ENCODE peak calls at places on chromosomes 2 and 18, in seven cellular contexts. W, M, H, J, V, T and Y are unnamed samples.

GRCh38 chr2:109322111-109322510 is 193.1 kb downstream of the SH3RF3 start:
- DNase-seq in W (no peak), M (no peak), H (no peak), J (no peak), V (no peak), T (no peak), Y (no peak)

GRCh38 chr2:166382448-166382847 is 6.7 kb upstream of the SCN9A start:
- DNase-seq in W (no peak), M (no peak), H (no peak), J (no peak), V (no peak), T (no peak), Y (no peak)

GRCh38 chr2:18402-19271 is 27.7 kb downstream of the FAM110C start:
- DNase-seq in W (no peak), M (peak), H (peak), J (no peak), V (no peak), T (no peak), Y (peak)

GRCh38 chr18:6543330-6543908 is 128.7 kb upstream of the L3MBTL4 start:
- DNase-seq in W (no peak), M (peak), H (peak), J (peak), V (no peak), T (no peak), Y (peak)

GRCh38 chr18:61833978-61834377 is 58.8 kb downstream of the RNF152 start:
- DNase-seq in W (no peak), M (no peak), H (no peak), J (no peak), V (no peak), T (no peak), Y (no peak)

GRCh38 chr2:38181802-38182517 is 106.0 kb upstream of the CYP1B1 start:
- DNase-seq in W (no peak), M (no peak), H (no peak), J (no peak), V (no peak), T (no peak), Y (no peak)

GRCh38 chr2:2698182-2699116 is 367.4 kb upstream of the MYT1L start:
- DNase-seq in W (peak), M (peak), H (peak), J (peak), V (no peak), T (no peak), Y (peak)

GRCh38 chr18:37537868-37538525 is 27.6 kb downstream of the CELF4 start:
- DNase-seq in W (peak), M (peak), H (peak), J (peak), V (no peak), T (peak), Y (peak)

GRCh38 chr2:108934583-108935230 is 54.3 kb downstream of the EDAR start:
- DNase-seq in W (no peak), M (no peak), H (no peak), J (no peak), V (no peak), T (no peak), Y (no peak)

GRCh38 chr2:12262681-12263436 is 453.9 kb upstream of the TRIB2 start:
- DNase-seq in W (no peak), M (no peak), H (no peak), J (no peak), V (no peak), T (no peak), Y (no peak)

GRCh38 chr2:179024445-179024844 is 25.5 kb downstream of the CCDC141 start:
- DNase-seq in W (no peak), M (no peak), H (no peak), J (no peak), V (no peak), T (no peak), Y (no peak)

GRCh38 chr2:221567809-221568208 is 4.3 kb downstream of the EPHA4 start:
- DNase-seq in W (no peak), M (no peak), H (no peak), J (no peak), V (no peak), T (no peak), Y (no peak)

GRCh38 chr2:220962556-220962955 is 609.5 kb downstream of the EPHA4 start:
- DNase-seq in W (no peak), M (no peak), H (no peak), J (no peak), V (no peak), T (no peak), Y (no peak)

GRCh38 chr2:152511981-152512380 is 177.0 kb downstream of the FMNL2 start:
- DNase-seq in W (no peak), M (no peak), H (no peak), J (no peak), V (no peak), T (no peak), Y (no peak)

GRCh38 chr2:54310314-54310713 is 54.3 kb upstream of the TSPYL6 start:
- DNase-seq in W (no peak), M (no peak), H (no peak), J (peak), V (no peak), T (no peak), Y (no peak)

GRCh38 chr18:27202771-27203170 is 17.7 kb upstream of the CHST9 start:
- DNase-seq in W (no peak), M (no peak), H (no peak), J (no peak), V (no peak), T (no peak), Y (no peak)

GRCh38 chr2:70069049-70069448 is 18.2 kb upstream of the PCBP1 start:
- DNase-seq in W (no peak), M (no peak), H (no peak), J (peak), V (peak), T (no peak), Y (no peak)

GRCh38 chr2:199306116-199306515 is 151.6 kb downstream of the SATB2 start:
- DNase-seq in W (no peak), M (no peak), H (no peak), J (no peak), V (no peak), T (no peak), Y (no peak)

GRCh38 chr2:202278036-202278760 is 12.6 kb downstream of the NOP58 start:
- DNase-seq in W (no peak), M (no peak), H (no peak), J (peak), V (no peak), T (no peak), Y (no peak)

DNA sequence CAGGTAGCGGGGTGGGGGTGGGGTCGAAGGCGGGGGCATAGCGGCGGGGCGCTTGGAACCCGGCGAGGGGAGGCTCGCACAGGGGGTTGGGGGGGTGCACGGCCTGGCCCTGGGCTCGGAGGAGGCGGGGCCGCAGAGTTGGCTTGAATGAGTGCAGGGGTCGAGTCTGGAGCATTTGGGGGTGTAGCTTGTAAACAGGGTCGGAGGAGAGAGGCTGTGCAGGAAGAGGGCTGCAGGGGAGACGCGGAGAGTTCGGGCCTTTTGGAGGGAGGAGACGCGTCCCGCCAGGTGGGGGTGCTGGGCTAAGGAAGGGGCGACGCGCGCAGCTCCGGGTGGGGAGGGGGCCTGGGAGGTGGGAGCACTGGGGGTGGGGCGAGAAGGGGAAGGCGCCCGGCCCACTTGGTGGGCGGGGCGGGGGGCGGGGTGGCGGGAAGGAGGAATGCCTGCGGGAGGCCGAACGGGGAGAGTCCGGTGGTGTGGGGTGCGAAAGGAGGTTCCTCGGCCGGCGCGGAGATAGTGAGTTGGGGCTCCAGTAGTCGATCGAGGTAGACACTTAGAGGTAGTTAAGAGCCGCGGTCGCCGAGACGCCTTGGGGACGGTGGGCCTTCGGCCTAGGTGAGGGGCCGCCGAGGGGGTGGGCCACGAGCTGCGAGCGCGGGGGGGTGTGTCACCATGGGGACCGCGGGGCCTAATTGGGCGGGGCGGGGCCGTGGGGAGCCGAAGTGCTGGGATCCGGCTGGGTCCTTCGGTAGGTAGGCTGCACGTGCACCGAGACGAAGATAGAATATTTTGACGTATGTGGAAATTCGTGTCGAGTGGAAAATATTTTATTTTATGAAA is 766 bp downstream of the MSH6 start:
- DNase-seq in W (peak), M (peak), H (peak), J (peak), V (peak), T (peak), Y (peak)
- TF ChIP-seq JUND in W (no peak), M (no peak), H (no peak), J (no peak), V (no peak), T (no peak), Y (no peak)

DNA sequence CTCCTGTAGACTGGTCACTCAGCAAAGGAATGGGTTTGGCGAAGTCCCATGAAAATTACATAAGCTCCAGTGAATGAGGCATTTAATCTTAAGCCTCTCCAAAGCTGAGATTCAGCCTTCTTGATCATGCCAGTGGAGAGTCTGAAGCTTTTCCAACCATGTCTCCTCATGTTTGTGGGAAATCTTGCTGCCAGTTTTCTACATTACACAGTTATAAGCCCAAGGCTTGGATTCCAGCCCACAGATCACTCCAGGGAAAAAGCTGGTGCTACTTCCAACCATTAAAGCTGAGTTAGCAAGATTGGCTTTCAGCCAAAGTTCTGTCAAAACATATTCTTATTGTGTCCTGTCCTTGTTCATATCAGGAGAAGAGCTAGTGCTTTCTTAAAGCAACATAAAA is 293.8 kb downstream of the LRRTM4 start:
- DNase-seq in W (no peak), M (peak), H (peak), J (no peak), V (no peak), T (no peak), Y (no peak)
- TF ChIP-seq JUND in W (no peak), M (no peak), H (no peak), J (no peak), V (no peak), T (no peak), Y (no peak)

GRCh38 chr2:239070466-239070865 is 222.6 kb downstream of the TWIST2 start:
- DNase-seq in W (no peak), M (no peak), H (no peak), J (no peak), V (no peak), T (no peak), Y (no peak)

GRCh38 chr2:239067196-239067865 is 219.4 kb downstream of the TWIST2 start:
- DNase-seq in W (no peak), M (no peak), H (no peak), J (no peak), V (no peak), T (no peak), Y (no peak)

GRCh38 chr2:239065962-239066361 is 218.1 kb downstream of the TWIST2 start:
- DNase-seq in W (no peak), M (peak), H (no peak), J (no peak), V (no peak), T (no peak), Y (no peak)

GRCh38 chr2:239066597-239066996 is 218.7 kb downstream of the TWIST2 start:
- DNase-seq in W (no peak), M (no peak), H (no peak), J (no peak), V (no peak), T (no peak), Y (no peak)

GRCh38 chr2:239068411-239068810 is 220.5 kb downstream of the TWIST2 start:
- DNase-seq in W (no peak), M (no peak), H (no peak), J (no peak), V (no peak), T (no peak), Y (no peak)
- TF ChIP-seq JUND in W (no peak), M (no peak), H (no peak), J (no peak), V (no peak), T (no peak), Y (no peak)

DNA sequence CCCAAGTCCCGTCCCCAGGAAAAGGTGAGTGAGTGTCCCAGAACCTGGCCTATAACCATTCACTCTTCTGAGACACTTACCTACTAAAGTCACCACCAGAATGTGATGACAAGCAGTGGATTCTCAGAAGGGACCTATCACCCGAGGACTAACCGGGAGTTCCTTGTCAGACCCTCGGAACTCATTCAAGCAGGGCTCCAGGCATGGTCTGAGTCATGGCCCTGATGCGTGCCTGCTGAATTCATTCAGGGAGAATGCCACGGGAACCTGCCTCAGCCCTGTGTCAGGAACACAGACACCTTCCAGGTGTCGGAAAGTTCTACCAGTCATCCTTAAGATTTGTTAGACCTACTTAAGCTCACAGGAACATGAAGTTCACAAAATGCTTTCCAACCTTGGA is 29.8 kb downstream of the ALPK2 start:
- DNase-seq in W (no peak), M (no peak), H (no peak), J (no peak), V (no peak), T (no peak), Y (no peak)
- TF ChIP-seq JUND in W (no peak), M (no peak), H (no peak), J (no peak), V (no peak), T (no peak), Y (no peak)

GRCh38 chr2:56754066-56754615 is 570.4 kb downstream of the CCDC85A start:
- DNase-seq in W (no peak), M (no peak), H (no peak), J (no peak), V (no peak), T (no peak), Y (no peak)
- TF ChIP-seq JUND in W (no peak), M (no peak), H (no peak), J (no peak), V (no peak), T (no peak), Y (no peak)

DNA sequence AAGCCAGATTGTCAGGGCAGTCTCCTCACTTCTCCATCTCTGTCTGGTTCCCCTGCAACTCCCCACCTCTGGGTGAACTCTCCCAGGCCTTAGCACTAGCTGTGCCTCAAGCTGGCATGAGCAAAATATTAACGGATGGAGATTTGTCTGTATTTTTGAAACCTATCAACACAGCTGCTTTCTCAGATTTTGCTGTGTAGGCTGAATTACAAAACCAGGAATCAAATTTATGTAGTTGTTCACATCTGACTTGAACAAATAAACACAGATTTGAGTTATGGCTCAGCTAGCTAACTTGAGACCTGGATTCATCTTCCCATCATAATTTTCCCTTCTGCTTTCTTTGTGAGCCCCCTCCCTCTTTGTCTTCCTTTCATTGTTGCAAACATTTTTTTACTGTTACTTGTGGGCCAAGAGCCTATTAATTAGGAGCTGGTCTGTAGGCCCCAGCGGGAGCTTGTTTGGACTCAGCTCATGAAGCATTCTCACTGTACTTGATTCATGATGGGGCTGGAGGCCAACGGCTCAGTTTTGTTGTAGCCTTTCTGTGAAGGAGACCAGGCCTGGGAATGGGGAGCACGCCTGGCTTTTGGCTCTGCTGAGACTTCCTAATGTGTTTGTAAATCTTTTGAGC is 164.1 kb upstream of the GATA6 start:
- DNase-seq in W (no peak), M (no peak), H (no peak), J (no peak), V (no peak), T (no peak), Y (no peak)
- TF ChIP-seq JUND in W (no peak), M (no peak), H (no peak), J (no peak), V (no peak), T (no peak), Y (no peak)

GRCh38 chr2:142642654-142643053 is 234.8 kb upstream of the KYNU start:
- DNase-seq in W (no peak), M (no peak), H (no peak), J (no peak), V (no peak), T (no peak), Y (no peak)
- TF ChIP-seq JUND in W (no peak), M (no peak), H (no peak), J (no peak), V (no peak), T (no peak), Y (no peak)

GRCh38 chr2:95165371-95166064 is at the start of gene ZNF2:
- DNase-seq in W (peak), M (peak), H (peak), J (peak), V (peak), T (peak), Y (peak)
- TF ChIP-seq JUND in W (no peak), M (no peak), H (peak), J (no peak), V (no peak), T (no peak), Y (no peak)

GRCh38 chr2:170929686-170930050 is 615 bp downstream of the GORASP2 start:
- DNase-seq in W (no peak), M (no peak), H (peak), J (peak), V (no peak), T (peak), Y (peak)
- TF ChIP-seq JUND in W (no peak), M (no peak), H (no peak), J (no peak), V (no peak), T (no peak), Y (no peak)